ENCODE peak calls at places on chromosomes 13 and 19, in seven cellular contexts. F is CD8-positive, alpha-beta T cell; I is Calu3; L is cardiac muscle cell; X is activated B cell treated with CpG ODN at 0.5 μM for 24 hours; Y is suprapubic skin; H is IMR-90. Z is an unnamed sample.
A peak's percentile ranks its signal among the peaks of the same experiment; 100 is the strongest.

GRCh38 chr13:89380101-89380500 is 1708.9 kb downstream of the SLITRK5 start:
- DNase-seq in Y (no peak), F (no peak), X (no peak), I (peak; percentile 45), L (no peak), H (no peak), Z (peak; percentile 55)

GRCh38 chr19:16143399-16144215 is at the start of gene HSH2D:
- DNase-seq in Y (no peak), H (no peak), I (peak; percentile 89), F (peak; percentile 88), L (no peak), X (peak; percentile 82), Z (peak; percentile 93)

GRCh38 chr19:4301590-4302237 is 475 bp downstream of the TMIGD2 start:
- DNase-seq in F (no peak), L (no peak), X (no peak), H (no peak), Y (no peak), I (no peak), Z (no peak)

GRCh38 chr19:10520652-10521318 is 3.5 kb upstream of the S1PR5 start:
- DNase-seq in F (no peak), X (no peak), L (no peak), I (peak; percentile 30), H (no peak), Y (no peak), Z (no peak)

GRCh38 chr19:34217952-34218817 is 36.2 kb upstream of the GARRE1 start:
- DNase-seq in Y (no peak), H (peak; percentile 98), F (peak; percentile 84), X (no peak), I (peak; percentile 73), L (peak; percentile 91), Z (peak; percentile 40)

GRCh38 chr19:14091885-14092462 is 1.4 kb upstream of the SAMD1 start:
- DNase-seq in F (peak; percentile 70), L (no peak), X (no peak), Y (peak; percentile 66), I (no peak), H (no peak), Z (no peak)

GRCh38 chr19:35344511-35345031 is 3.1 kb upstream of the FFAR1 start:
- DNase-seq in F (no peak), L (no peak), X (peak; percentile 14), H (no peak), I (no peak), Y (peak; percentile 36), Z (no peak)

GRCh38 chr19:38134538-38135149 is 89.4 kb downstream of the DPF1 start:
- DNase-seq in F (no peak), L (peak; percentile 53), I (peak; percentile 44), Y (no peak), X (no peak), H (peak; percentile 37), Z (no peak)

GRCh38 chr19:56748443-56748842 is 76.9 kb upstream of the ZNF835 start:
- DNase-seq in F (no peak), I (no peak), L (peak; percentile 30), Y (no peak), X (no peak), H (no peak), Z (no peak)

GRCh38 chr13:26619321-26619720 is 61.8 kb downstream of the WASF3 start:
- DNase-seq in Y (no peak), X (no peak), F (no peak), H (peak; percentile 91), L (peak; percentile 54), I (no peak), Z (no peak)

GRCh38 chr13:111638233-111638632 is 317.8 kb downstream of the TEX29 start:
- DNase-seq in X (no peak), L (no peak), F (no peak), H (no peak), Y (no peak), I (no peak), Z (no peak)

GRCh38 chr13:31090921-31091624 is 70.6 kb downstream of the HSPH1 start:
- DNase-seq in I (no peak), F (no peak), L (peak; percentile 53), X (no peak), Y (no peak), H (peak; percentile 25), Z (no peak)

GRCh38 chr13:113889467-113889866 is 25.6 kb upstream of the GAS6 start:
- DNase-seq in F (no peak), L (no peak), H (no peak), X (no peak), I (no peak), Y (no peak), Z (no peak)

GRCh38 chr13:72953391-72953960 is 105.3 kb upstream of the KLF5 start:
- DNase-seq in X (no peak), F (no peak), I (no peak), H (no peak), Y (no peak), L (no peak), Z (no peak)

GRCh38 chr19:2043864-2044708 is 7.0 kb downstream of the MKNK2 start:
- DNase-seq in Y (peak; percentile 72), X (peak; percentile 35), I (no peak), H (no peak), L (no peak), F (peak; percentile 47), Z (peak; percentile 29)

GRCh38 chr13:82654851-82655517 is 1227.3 kb downstream of the SLITRK1 start:
- DNase-seq in Y (peak; percentile 82), H (peak; percentile 82), L (peak; percentile 73), I (no peak), F (peak; percentile 15), X (no peak), Z (no peak)

GRCh38 chr13:113958373-113958772 is 15.5 kb downstream of the C13orf46 start:
- DNase-seq in H (no peak), X (no peak), L (no peak), Y (no peak), I (no peak), F (no peak), Z (no peak)

GRCh38 chr13:84985860-84986259 is 813.4 kb downstream of the SLITRK6 start:
- DNase-seq in L (no peak), I (no peak), Y (no peak), X (no peak), H (no peak), F (no peak), Z (no peak)

GRCh38 chr19:4103073-4103418 is 20.9 kb downstream of the MAP2K2 start:
- DNase-seq in L (no peak), Y (no peak), X (no peak), F (no peak), I (no peak), H (no peak), Z (no peak)

GRCh38 chr19:28296506-28296905 is 916.4 kb downstream of the UQCRFS1 start:
- DNase-seq in F (no peak), I (no peak), L (peak; percentile 58), X (no peak), Y (no peak), H (no peak), Z (no peak)

GRCh38 chr19:35557539-35558399 is 5.7 kb downstream of the ATP4A start:
- DNase-seq in Y (no peak), F (peak; percentile 46), L (peak; percentile 63), H (peak; percentile 33), I (peak; percentile 35), X (peak; percentile 35), Z (no peak)

GRCh38 chr13:80340643-80341097 is 256 bp downstream of the SPRY2 start:
- DNase-seq in F (no peak), X (peak; percentile 27), H (peak; percentile 70), Y (peak; percentile 65), L (peak; percentile 81), I (peak; percentile 0), Z (no peak)

GRCh38 chr19:33390120-33390907 is 16.8 kb downstream of the CEBPG start:
- DNase-seq in H (no peak), L (peak; percentile 71), F (no peak), X (no peak), I (no peak), Y (peak; percentile 84), Z (peak; percentile 64)

GRCh38 chr19:5354403-5354802 is 13.8 kb upstream of the PTPRS start:
- DNase-seq in L (peak; percentile 29), Y (no peak), X (no peak), H (no peak), F (no peak), I (peak; percentile 33), Z (peak; percentile 7)

GRCh38 chr19:8143041-8143440 is 6.4 kb downstream of the FBN3 start:
- DNase-seq in F (no peak), X (no peak), L (no peak), H (no peak), Y (no peak), I (no peak), Z (no peak)

GRCh38 chr19:15992014-15992413 is 43.2 kb downstream of the OR10H4 start:
- DNase-seq in Y (no peak), I (no peak), L (no peak), H (no peak), X (no peak), F (no peak), Z (no peak)

GRCh38 chr19:50478901-50479715 is 2.5 kb upstream of the GARIN5A start:
- DNase-seq in L (peak; percentile 49), I (peak; percentile 36), F (no peak), Y (no peak), H (peak; percentile 44), X (no peak), Z (no peak)

GRCh38 chr19:15101479-15102082 is 5.6 kb upstream of the SYDE1 start:
- DNase-seq in F (no peak), L (peak; percentile 65), Y (no peak), X (no peak), I (peak; percentile 43), H (peak; percentile 56), Z (peak; percentile 49)

GRCh38 chr13:102440259-102440936 is 38.5 kb upstream of the FGF14 start:
- DNase-seq in H (no peak), X (no peak), Y (no peak), I (peak; percentile 31), F (no peak), L (no peak), Z (no peak)

GRCh38 chr19:47762615-47763308 is 15.7 kb upstream of the SELENOW start:
- DNase-seq in X (no peak), F (no peak), Y (no peak), I (no peak), L (peak; percentile 59), H (no peak), Z (no peak)

GRCh38 chr19:18478545-18479311 is 40.8 kb upstream of the ISYNA1 start:
- DNase-seq in H (peak; percentile 94), Y (peak; percentile 94), I (peak; percentile 27), F (peak; percentile 59), X (no peak), L (peak; percentile 92), Z (peak; percentile 96)
- TF ChIP-seq CTCF in H (no peak), Y (no peak), I (no peak), F (no peak), X (no peak), L (no peak), Z (no peak)

GRCh38 chr13:23748591-23748990 is 140.6 kb downstream of the MIPEP start:
- DNase-seq in Y (no peak), L (no peak), X (no peak), F (no peak), I (no peak), H (no peak), Z (no peak)
- TF ChIP-seq CTCF in Y (no peak), L (no peak), X (no peak), F (no peak), I (no peak), H (no peak), Z (no peak)

GRCh38 chr13:45310341-45311138 is 30.4 kb downstream of the TPT1 start:
- DNase-seq in X (no peak), F (no peak), L (no peak), H (no peak), Y (no peak), I (no peak), Z (no peak)
- TF ChIP-seq CTCF in X (no peak), F (no peak), L (no peak), H (no peak), Y (no peak), I (no peak), Z (no peak)

GRCh38 chr19:45927565-45928261 is 13.1 kb upstream of the NANOS2 start:
- DNase-seq in F (peak; percentile 91), Y (peak; percentile 91), I (peak; percentile 94), H (peak; percentile 84), X (peak; percentile 76), L (peak; percentile 89), Z (peak; percentile 91)
- TF ChIP-seq CTCF in F (peak; percentile 15), Y (no peak), I (no peak), H (no peak), X (no peak), L (no peak), Z (no peak)